ENCODE peak calls at places on chromosomes 4 and X, in seven cellular contexts. R is K562, H is H1, A is IMR-90, V is A549, Z is GM12878, I is HepG2. N is an unnamed sample.

GRCh38 chr4:139018971-139019758 is 3.6 kb downstream of the NOCT start:
- DNase-seq in R (no peak), H (no peak), A (peak), V (no peak), Z (no peak), I (no peak), N (no peak)

GRCh38 chr4:66266035-66266434 is 595.7 kb upstream of the EPHA5 start:
- DNase-seq in R (no peak), H (peak), A (no peak), V (no peak), Z (no peak), I (no peak), N (no peak)

GRCh38 chrX:65696613-65697012 is 29.2 kb downstream of the MSN start:
- DNase-seq in R (no peak), H (no peak), A (no peak), V (no peak), Z (no peak), I (no peak), N (no peak)

GRCh38 chrX:28693101-28693500 is 105.9 kb downstream of the IL1RAPL1 start:
- DNase-seq in R (no peak), H (no peak), A (no peak), V (no peak), Z (no peak), I (no peak), N (no peak)

GRCh38 chrX:46637937-46638336 is 64.4 kb downstream of the CHST7 start:
- DNase-seq in R (peak), H (no peak), A (peak), V (peak), Z (peak), I (no peak), N (no peak)

GRCh38 chrX:68307767-68308166 is 125.5 kb downstream of the OPHN1 start:
- DNase-seq in R (no peak), H (no peak), A (peak), V (no peak), Z (no peak), I (no peak), N (peak)

GRCh38 chr4:129218897-129219296 is 122.9 kb downstream of the C4orf33 start:
- DNase-seq in R (no peak), H (no peak), A (peak), V (no peak), Z (no peak), I (no peak), N (no peak)

GRCh38 chrX:9055354-9055753 is 21.4 kb upstream of the FAM9B start:
- DNase-seq in R (no peak), H (no peak), A (no peak), V (no peak), Z (no peak), I (no peak), N (no peak)

GRCh38 chrX:112613039-112613438 is 66.7 kb downstream of the LHFPL1 start:
- DNase-seq in R (no peak), H (no peak), A (no peak), V (no peak), Z (no peak), I (no peak), N (no peak)

GRCh38 chrX:148609766-148610698 is 109.6 kb downstream of the AFF2 start:
- DNase-seq in R (no peak), H (peak), A (no peak), V (no peak), Z (peak), I (no peak), N (no peak)

GRCh38 chr4:22539251-22539650 is 23.4 kb upstream of the ADGRA3 start:
- DNase-seq in R (no peak), H (no peak), A (no peak), V (no peak), Z (no peak), I (no peak), N (no peak)

GRCh38 chr4:21077967-21078366 is 377.7 kb downstream of the PACRGL start:
- DNase-seq in R (no peak), H (no peak), A (no peak), V (no peak), Z (no peak), I (no peak), N (no peak)

GRCh38 chrX:87338510-87338909 is 179.1 kb upstream of the KLHL4 start:
- DNase-seq in R (no peak), H (no peak), A (peak), V (peak), Z (no peak), I (peak), N (no peak)

GRCh38 chr4:121073672-121074386 is 1.5 kb upstream of the NDNF start:
- DNase-seq in R (no peak), H (no peak), A (no peak), V (no peak), Z (no peak), I (no peak), N (no peak)

GRCh38 chr4:148203056-148203898 is 238.9 kb downstream of the NR3C2 start:
- DNase-seq in R (no peak), H (no peak), A (no peak), V (no peak), Z (no peak), I (no peak), N (no peak)

GRCh38 chr4:101259876-101260275 is 87.5 kb downstream of the PPP3CA start:
- DNase-seq in R (no peak), H (no peak), A (peak), V (no peak), Z (peak), I (no peak), N (no peak)

GRCh38 chrX:118058924-118059323 is 57.7 kb downstream of the KLHL13 start:
- DNase-seq in R (no peak), H (no peak), A (peak), V (no peak), Z (no peak), I (no peak), N (no peak)

GRCh38 chr4:174396599-174396998 is 112.9 kb downstream of the CEP44 start:
- DNase-seq in R (no peak), H (no peak), A (no peak), V (no peak), Z (no peak), I (no peak), N (no peak)

GRCh38 chr4:28351826-28352225 is 1491.2 kb downstream of the STIM2 start:
- DNase-seq in R (no peak), H (no peak), A (no peak), V (no peak), Z (no peak), I (no peak), N (no peak)

GRCh38 chr4:111510535-111510934 is 634.7 kb upstream of the FAM241A start:
- DNase-seq in R (no peak), H (no peak), A (peak), V (no peak), Z (no peak), I (no peak), N (no peak)

GRCh38 chrX:17425551-17425950 is 50.6 kb downstream of the NHS start:
- DNase-seq in R (no peak), H (no peak), A (no peak), V (no peak), Z (no peak), I (no peak), N (no peak)

GRCh38 chrX:150546711-150547153 is 21.7 kb upstream of the MTM1 start:
- DNase-seq in R (no peak), H (no peak), A (no peak), V (no peak), Z (no peak), I (no peak), N (no peak)

GRCh38 chrX:139290310-139290709 is 240.2 kb upstream of the F9 start:
- DNase-seq in R (no peak), H (no peak), A (no peak), V (no peak), Z (peak), I (no peak), N (no peak)

GRCh38 chr4:156021298-156021697 is 67.6 kb upstream of the CTSO start:
- DNase-seq in R (no peak), H (no peak), A (no peak), V (no peak), Z (no peak), I (no peak), N (no peak)

GRCh38 chr4:163701915-163702314 is 207.4 kb downstream of the TMA16 start:
- DNase-seq in R (no peak), H (no peak), A (peak), V (no peak), Z (peak), I (no peak), N (no peak)

GRCh38 chr4:83110222-83110945 is 4.1 kb downstream of the PLAC8 start:
- DNase-seq in R (peak), H (peak), A (peak), V (peak), Z (peak), I (peak), N (peak)

GRCh38 chrX:41087219-41087618 is 2.0 kb downstream of the USP9X start:
- DNase-seq in R (no peak), H (no peak), A (no peak), V (no peak), Z (no peak), I (no peak), N (no peak)

GRCh38 chrX:72306851-72307645 is 1.3 kb upstream of the CITED1 start:
- DNase-seq in R (peak), H (no peak), A (peak), V (peak), Z (no peak), I (peak), N (peak)

GRCh38 chr4:143346208-143346607 is 9.5 kb downstream of the GAB1 start:
- DNase-seq in R (no peak), H (no peak), A (no peak), V (no peak), Z (no peak), I (no peak), N (no peak)

GRCh38 chr4:3304831-3305609 is 12.2 kb downstream of the RGS12 start:
- DNase-seq in R (no peak), H (no peak), A (peak), V (no peak), Z (no peak), I (no peak), N (no peak)

DNA sequence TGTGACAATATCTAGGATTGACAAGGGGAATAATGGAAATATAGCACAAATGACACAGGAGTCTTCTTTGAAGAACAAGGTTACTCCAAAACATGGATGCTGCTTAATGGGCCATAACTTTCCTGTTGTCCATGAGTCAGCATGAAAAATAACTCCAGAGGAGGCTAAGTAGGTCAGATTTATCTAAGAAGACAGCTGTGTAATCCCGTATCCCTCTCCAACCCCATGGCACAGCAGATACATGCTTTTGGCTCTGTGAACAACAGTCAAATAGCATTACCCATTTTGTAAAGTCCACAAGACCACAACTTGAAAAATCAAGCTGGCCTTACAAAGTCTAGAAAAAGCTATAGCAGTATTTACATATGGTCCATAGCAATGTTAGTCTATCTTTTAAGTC is 2.1 kb upstream of the TMEM131L start:
- DNase-seq in R (no peak), H (no peak), A (peak), V (no peak), Z (no peak), I (no peak), N (no peak)
- TF ChIP-seq CEBPB in R (no peak), H (no peak), A (no peak), V (no peak), Z (no peak), I (no peak), N (no peak)

GRCh38 chr4:76067652-76068286 is 6.7 kb upstream of the ART3 start:
- DNase-seq in R (peak), H (no peak), A (peak), V (peak), Z (no peak), I (peak), N (peak)
- TF ChIP-seq CEBPB in R (no peak), H (no peak), A (no peak), V (no peak), Z (no peak), I (no peak), N (no peak)

DNA sequence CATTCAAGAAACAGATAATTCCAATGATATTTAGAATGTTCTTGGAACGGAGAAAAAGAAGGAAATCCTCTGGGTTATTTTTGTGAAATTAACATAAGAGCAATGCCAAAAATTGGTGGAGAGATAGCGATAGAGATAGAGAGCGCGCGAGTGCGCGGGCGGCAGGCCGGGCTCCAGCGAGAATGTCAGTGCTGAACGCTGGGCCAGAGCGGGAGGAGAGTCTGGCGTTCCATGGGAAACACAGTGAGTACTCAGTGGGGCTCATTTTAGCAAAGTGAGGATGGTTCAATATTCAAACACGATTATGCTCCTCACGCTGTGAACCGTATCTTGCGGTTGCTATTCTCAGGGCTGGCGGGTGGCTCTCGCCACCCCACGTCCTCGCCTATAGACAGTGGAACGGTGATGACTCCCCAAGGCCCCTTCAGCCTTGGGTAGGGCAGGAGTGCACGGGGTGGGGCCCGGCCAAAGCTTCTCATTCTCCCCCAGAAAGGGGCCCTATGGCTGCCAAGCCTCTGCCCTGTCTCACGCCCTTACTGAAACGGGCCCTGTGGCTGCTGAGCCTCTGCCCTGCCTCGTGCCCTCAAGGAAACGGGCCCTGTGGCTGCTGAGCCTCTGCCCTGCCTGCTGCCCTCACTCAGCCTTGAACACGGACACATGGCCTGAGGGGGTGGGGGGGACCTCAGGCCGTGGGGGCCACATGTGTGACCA is 16.9 kb downstream of the CPLX1 start:
- DNase-seq in R (no peak), H (no peak), A (no peak), V (no peak), Z (no peak), I (no peak), N (no peak)
- TF ChIP-seq CEBPB in R (no peak), H (no peak), A (no peak), V (no peak), Z (no peak), I (no peak), N (no peak)

DNA sequence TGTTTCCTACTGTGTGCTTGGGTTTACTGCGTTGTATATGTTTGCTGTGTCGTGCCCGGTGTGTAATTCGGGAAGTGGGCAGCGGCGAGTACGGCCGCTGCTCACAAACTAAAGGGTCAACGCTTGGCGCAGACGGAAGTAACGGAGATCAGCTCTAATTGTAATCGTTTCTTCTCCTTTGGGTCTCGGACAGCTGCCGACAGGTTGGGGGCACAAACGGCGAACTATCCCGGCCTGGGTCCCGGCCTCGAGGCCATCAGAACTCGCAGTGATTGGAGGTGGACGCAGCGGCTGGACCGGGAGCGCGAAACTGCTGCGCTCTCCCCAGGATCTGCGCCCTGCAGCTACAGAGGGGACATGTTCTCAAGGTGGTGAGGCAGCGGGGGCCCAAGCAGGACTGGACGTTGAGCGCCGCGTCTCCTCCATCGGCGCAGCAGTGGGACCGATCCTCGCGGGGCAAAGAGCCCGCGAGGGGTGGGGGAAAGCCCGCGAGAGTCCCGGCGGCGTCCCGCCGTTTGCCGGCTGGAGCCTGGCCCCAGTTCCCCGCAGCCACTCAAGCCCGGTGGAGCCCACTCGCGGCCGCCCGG is 516 bp upstream of the ZIC3 start:
- DNase-seq in R (no peak), H (no peak), A (no peak), V (no peak), Z (no peak), I (no peak), N (no peak)
- TF ChIP-seq CEBPB in R (no peak), H (no peak), A (no peak), V (no peak), Z (no peak), I (no peak), N (no peak)

GRCh38 chr4:95392886-95393285 is 155.9 kb downstream of the UNC5C start:
- DNase-seq in R (no peak), H (no peak), A (no peak), V (no peak), Z (no peak), I (no peak), N (no peak)

GRCh38 chr4:95394733-95395306 is 154.0 kb downstream of the UNC5C start:
- DNase-seq in R (no peak), H (no peak), A (no peak), V (no peak), Z (no peak), I (no peak), N (no peak)

GRCh38 chr4:95398217-95398616 is 150.6 kb downstream of the UNC5C start:
- DNase-seq in R (no peak), H (no peak), A (no peak), V (no peak), Z (no peak), I (no peak), N (no peak)

GRCh38 chr4:95388911-95389310 is 159.9 kb downstream of the UNC5C start:
- DNase-seq in R (no peak), H (no peak), A (no peak), V (no peak), Z (no peak), I (no peak), N (no peak)

GRCh38 chr4:95393821-95394220 is 155.0 kb downstream of the UNC5C start:
- DNase-seq in R (no peak), H (no peak), A (no peak), V (no peak), Z (no peak), I (no peak), N (no peak)
- TF ChIP-seq CEBPB in R (no peak), H (no peak), A (no peak), V (no peak), Z (no peak), I (no peak), N (no peak)

GRCh38 chr4:107691378-107691777 is 28.7 kb downstream of the PAPSS1 start:
- DNase-seq in R (no peak), H (no peak), A (no peak), V (no peak), Z (no peak), I (no peak), N (no peak)
- TF ChIP-seq CEBPB in R (no peak), H (no peak), A (no peak), V (no peak), Z (no peak), I (no peak), N (no peak)

N was measured in HCT116.